ENCODE peak calls at places on chromosomes 12 and 14, in eight cellular contexts. One of them, this sample, is unnamed.

GRCh38 chr12:44217146-44217883 is 381.4 kb downstream of the TMEM117 start:
- DNase-seq in body of pancreas: no peak
- DNase-seq in hepatic stellate cell: no peak
- DNase-seq in cortex of kidney: no peak
- DNase-seq in HFFc6: no peak
- DNase-seq in lower leg skin: no peak
- DNase-seq in GM12892: no peak
- DNase-seq in cardiac fibroblast: no peak
- DNase-seq in this sample: no peak

GRCh38 chr14:105045710-105046326 is 19.4 kb downstream of the GPR132 start:
- DNase-seq in body of pancreas: peak
- DNase-seq in hepatic stellate cell: peak
- DNase-seq in cortex of kidney: no peak
- DNase-seq in HFFc6: peak
- DNase-seq in lower leg skin: peak
- DNase-seq in GM12892: peak
- DNase-seq in cardiac fibroblast: peak
- DNase-seq in this sample: peak

GRCh38 chr14:97462081-97462480 is 664.9 kb downstream of the VRK1 start:
- DNase-seq in body of pancreas: no peak
- DNase-seq in hepatic stellate cell: no peak
- DNase-seq in cortex of kidney: no peak
- DNase-seq in HFFc6: no peak
- DNase-seq in lower leg skin: no peak
- DNase-seq in GM12892: no peak
- DNase-seq in cardiac fibroblast: no peak
- DNase-seq in this sample: no peak

GRCh38 chr12:53424626-53425514 is 1.2 kb downstream of the AMHR2 start:
- DNase-seq in body of pancreas: peak
- DNase-seq in hepatic stellate cell: no peak
- DNase-seq in cortex of kidney: no peak
- DNase-seq in HFFc6: no peak
- DNase-seq in lower leg skin: no peak
- DNase-seq in GM12892: no peak
- DNase-seq in cardiac fibroblast: peak
- DNase-seq in this sample: no peak

GRCh38 chr14:76514599-76514998 is 138.7 kb downstream of the ESRRB start:
- DNase-seq in body of pancreas: peak
- DNase-seq in hepatic stellate cell: no peak
- DNase-seq in cortex of kidney: no peak
- DNase-seq in HFFc6: peak
- DNase-seq in lower leg skin: no peak
- DNase-seq in GM12892: no peak
- DNase-seq in cardiac fibroblast: peak
- DNase-seq in this sample: no peak

GRCh38 chr12:123937707-123938600 is 34.7 kb downstream of the CCDC92 start:
- DNase-seq in body of pancreas: no peak
- DNase-seq in hepatic stellate cell: no peak
- DNase-seq in cortex of kidney: no peak
- DNase-seq in HFFc6: no peak
- DNase-seq in lower leg skin: no peak
- DNase-seq in GM12892: no peak
- DNase-seq in cardiac fibroblast: no peak
- DNase-seq in this sample: no peak

GRCh38 chr14:61927015-61927414 is 164.8 kb downstream of the SNAPC1 start:
- DNase-seq in body of pancreas: no peak
- DNase-seq in hepatic stellate cell: no peak
- DNase-seq in cortex of kidney: no peak
- DNase-seq in HFFc6: peak
- DNase-seq in lower leg skin: no peak
- DNase-seq in GM12892: no peak
- DNase-seq in cardiac fibroblast: no peak
- DNase-seq in this sample: no peak

GRCh38 chr12:113329022-113329790 is 5.7 kb downstream of the SLC8B1 start:
- DNase-seq in body of pancreas: no peak
- DNase-seq in hepatic stellate cell: no peak
- DNase-seq in cortex of kidney: no peak
- DNase-seq in HFFc6: no peak
- DNase-seq in lower leg skin: no peak
- DNase-seq in GM12892: no peak
- DNase-seq in cardiac fibroblast: peak
- DNase-seq in this sample: no peak

GRCh38 chr14:101072945-101073597 is 169.5 kb upstream of the RTL1 start:
- DNase-seq in body of pancreas: peak
- DNase-seq in hepatic stellate cell: no peak
- DNase-seq in cortex of kidney: no peak
- DNase-seq in HFFc6: peak
- DNase-seq in lower leg skin: peak
- DNase-seq in GM12892: no peak
- DNase-seq in cardiac fibroblast: peak
- DNase-seq in this sample: peak

GRCh38 chr12:28938581-28939301 is 210.3 kb upstream of the FAR2 start:
- DNase-seq in body of pancreas: no peak
- DNase-seq in hepatic stellate cell: no peak
- DNase-seq in cortex of kidney: no peak
- DNase-seq in HFFc6: no peak
- DNase-seq in lower leg skin: no peak
- DNase-seq in GM12892: no peak
- DNase-seq in cardiac fibroblast: no peak
- DNase-seq in this sample: no peak

GRCh38 chr12:23245186-23245585 is 620.2 kb downstream of the ETNK1 start:
- DNase-seq in body of pancreas: no peak
- DNase-seq in hepatic stellate cell: no peak
- DNase-seq in cortex of kidney: no peak
- DNase-seq in HFFc6: no peak
- DNase-seq in lower leg skin: no peak
- DNase-seq in GM12892: no peak
- DNase-seq in cardiac fibroblast: no peak
- DNase-seq in this sample: no peak

GRCh38 chr12:69570545-69571399 is 14.5 kb upstream of the CCT2 start:
- DNase-seq in body of pancreas: peak
- DNase-seq in hepatic stellate cell: no peak
- DNase-seq in cortex of kidney: no peak
- DNase-seq in HFFc6: peak
- DNase-seq in lower leg skin: peak
- DNase-seq in GM12892: no peak
- DNase-seq in cardiac fibroblast: peak
- DNase-seq in this sample: peak

GRCh38 chr12:113083863-113084430 is 27.4 kb downstream of the DTX1 start:
- DNase-seq in body of pancreas: peak
- DNase-seq in hepatic stellate cell: no peak
- DNase-seq in cortex of kidney: no peak
- DNase-seq in HFFc6: no peak
- DNase-seq in lower leg skin: no peak
- DNase-seq in GM12892: no peak
- DNase-seq in cardiac fibroblast: no peak
- DNase-seq in this sample: no peak

GRCh38 chr12:32305163-32305562 is 94.2 kb upstream of the FGD4 start:
- DNase-seq in body of pancreas: no peak
- DNase-seq in hepatic stellate cell: peak
- DNase-seq in cortex of kidney: no peak
- DNase-seq in HFFc6: no peak
- DNase-seq in lower leg skin: no peak
- DNase-seq in GM12892: no peak
- DNase-seq in cardiac fibroblast: peak
- DNase-seq in this sample: no peak

GRCh38 chr12:10363665-10363921 is 26.2 kb downstream of the KLRK1 start:
- DNase-seq in body of pancreas: no peak
- DNase-seq in hepatic stellate cell: no peak
- DNase-seq in cortex of kidney: no peak
- DNase-seq in HFFc6: no peak
- DNase-seq in lower leg skin: no peak
- DNase-seq in GM12892: no peak
- DNase-seq in cardiac fibroblast: no peak
- DNase-seq in this sample: no peak

GRCh38 chr12:131608740-131609665 is 101.9 kb upstream of the SFSWAP start:
- DNase-seq in body of pancreas: peak
- DNase-seq in hepatic stellate cell: peak
- DNase-seq in cortex of kidney: no peak
- DNase-seq in HFFc6: peak
- DNase-seq in lower leg skin: peak
- DNase-seq in GM12892: no peak
- DNase-seq in cardiac fibroblast: peak
- DNase-seq in this sample: peak

GRCh38 chr14:93150227-93151206 is 34.2 kb downstream of the MOAP1 start:
- DNase-seq in body of pancreas: peak
- DNase-seq in hepatic stellate cell: no peak
- DNase-seq in cortex of kidney: no peak
- DNase-seq in HFFc6: no peak
- DNase-seq in lower leg skin: peak
- DNase-seq in GM12892: no peak
- DNase-seq in cardiac fibroblast: peak
- DNase-seq in this sample: no peak

GRCh38 chr12:124479680-124480468 is 87.5 kb downstream of the NCOR2 start:
- DNase-seq in body of pancreas: no peak
- DNase-seq in hepatic stellate cell: no peak
- DNase-seq in cortex of kidney: no peak
- DNase-seq in HFFc6: no peak
- DNase-seq in lower leg skin: no peak
- DNase-seq in GM12892: no peak
- DNase-seq in cardiac fibroblast: no peak
- DNase-seq in this sample: no peak

GRCh38 chr12:112170376-112170775 is 45.0 kb downstream of the TRAFD1 start:
- DNase-seq in body of pancreas: no peak
- DNase-seq in hepatic stellate cell: peak
- DNase-seq in cortex of kidney: no peak
- DNase-seq in HFFc6: peak
- DNase-seq in lower leg skin: no peak
- DNase-seq in GM12892: no peak
- DNase-seq in cardiac fibroblast: peak
- DNase-seq in this sample: no peak

GRCh38 chr14:20440882-20441281 is 4.9 kb upstream of the KLHL33 start:
- DNase-seq in body of pancreas: no peak
- DNase-seq in hepatic stellate cell: no peak
- DNase-seq in cortex of kidney: no peak
- DNase-seq in HFFc6: no peak
- DNase-seq in lower leg skin: no peak
- DNase-seq in GM12892: no peak
- DNase-seq in cardiac fibroblast: no peak
- DNase-seq in this sample: no peak

GRCh38 chr12:59173696-59174095 is 253.4 kb upstream of the LRIG3 start:
- DNase-seq in body of pancreas: no peak
- DNase-seq in hepatic stellate cell: no peak
- DNase-seq in cortex of kidney: no peak
- DNase-seq in HFFc6: no peak
- DNase-seq in lower leg skin: no peak
- DNase-seq in GM12892: no peak
- DNase-seq in cardiac fibroblast: no peak
- DNase-seq in this sample: no peak

GRCh38 chr14:65302571-65303184 is 109.9 kb upstream of the FUT8 start:
- DNase-seq in body of pancreas: peak
- DNase-seq in hepatic stellate cell: no peak
- DNase-seq in cortex of kidney: no peak
- DNase-seq in HFFc6: no peak
- DNase-seq in lower leg skin: no peak
- DNase-seq in GM12892: no peak
- DNase-seq in cardiac fibroblast: peak
- DNase-seq in this sample: no peak

GRCh38 chr12:12397184-12397583 is 40.3 kb downstream of the BORCS5 start:
- DNase-seq in body of pancreas: no peak
- DNase-seq in hepatic stellate cell: no peak
- DNase-seq in cortex of kidney: no peak
- DNase-seq in HFFc6: no peak
- DNase-seq in lower leg skin: no peak
- DNase-seq in GM12892: no peak
- DNase-seq in cardiac fibroblast: no peak
- DNase-seq in this sample: no peak

GRCh38 chr12:125340791-125341190 is 275.6 kb downstream of the AACS start:
- DNase-seq in body of pancreas: peak
- DNase-seq in hepatic stellate cell: no peak
- DNase-seq in cortex of kidney: no peak
- DNase-seq in HFFc6: peak
- DNase-seq in lower leg skin: no peak
- DNase-seq in GM12892: no peak
- DNase-seq in cardiac fibroblast: peak
- DNase-seq in this sample: no peak

GRCh38 chr14:103019827-103020226 is 37.5 kb downstream of the CDC42BPB start:
- DNase-seq in body of pancreas: no peak
- DNase-seq in hepatic stellate cell: no peak
- DNase-seq in cortex of kidney: no peak
- DNase-seq in HFFc6: no peak
- DNase-seq in lower leg skin: peak
- DNase-seq in GM12892: no peak
- DNase-seq in cardiac fibroblast: peak
- DNase-seq in this sample: no peak

GRCh38 chr14:65957631-65958205 is 528.5 kb upstream of the CCDC196 start:
- DNase-seq in body of pancreas: no peak
- DNase-seq in hepatic stellate cell: no peak
- DNase-seq in cortex of kidney: no peak
- DNase-seq in HFFc6: no peak
- DNase-seq in lower leg skin: no peak
- DNase-seq in GM12892: no peak
- DNase-seq in cardiac fibroblast: no peak
- DNase-seq in this sample: peak

GRCh38 chr12:100942984-100943749 is 148.6 kb downstream of the ANO4 start:
- DNase-seq in body of pancreas: no peak
- DNase-seq in hepatic stellate cell: no peak
- DNase-seq in cortex of kidney: no peak
- DNase-seq in HFFc6: no peak
- DNase-seq in lower leg skin: no peak
- DNase-seq in GM12892: no peak
- DNase-seq in cardiac fibroblast: no peak
- DNase-seq in this sample: no peak

GRCh38 chr14:30849354-30849753 is 25.0 kb upstream of the COCH start:
- DNase-seq in body of pancreas: no peak
- DNase-seq in hepatic stellate cell: no peak
- DNase-seq in cortex of kidney: no peak
- DNase-seq in HFFc6: no peak
- DNase-seq in lower leg skin: no peak
- DNase-seq in GM12892: no peak
- DNase-seq in cardiac fibroblast: no peak
- DNase-seq in this sample: no peak

GRCh38 chr12:132162508-132163031 is 18.3 kb downstream of the NOC4L start:
- DNase-seq in body of pancreas: no peak
- DNase-seq in hepatic stellate cell: peak
- DNase-seq in cortex of kidney: no peak
- DNase-seq in HFFc6: peak
- DNase-seq in lower leg skin: no peak
- DNase-seq in GM12892: no peak
- DNase-seq in cardiac fibroblast: peak
- DNase-seq in this sample: no peak

GRCh38 chr14:97780804-97781203 is 983.6 kb downstream of the VRK1 start:
- DNase-seq in body of pancreas: no peak
- DNase-seq in hepatic stellate cell: no peak
- DNase-seq in cortex of kidney: no peak
- DNase-seq in HFFc6: no peak
- DNase-seq in lower leg skin: no peak
- DNase-seq in GM12892: no peak
- DNase-seq in cardiac fibroblast: no peak
- DNase-seq in this sample: no peak

GRCh38 chr12:1917172-1918070 is 1.0 kb downstream of the CACNA2D4 start:
- DNase-seq in body of pancreas: no peak
- DNase-seq in hepatic stellate cell: peak
- DNase-seq in cortex of kidney: no peak
- DNase-seq in HFFc6: no peak
- DNase-seq in lower leg skin: no peak
- DNase-seq in GM12892: no peak
- DNase-seq in cardiac fibroblast: no peak
- DNase-seq in this sample: no peak

GRCh38 chr14:104199266-104199665 is 60.9 kb downstream of the KIF26A start:
- DNase-seq in body of pancreas: peak
- DNase-seq in hepatic stellate cell: no peak
- DNase-seq in cortex of kidney: no peak
- DNase-seq in HFFc6: no peak
- DNase-seq in lower leg skin: no peak
- DNase-seq in GM12892: no peak
- DNase-seq in cardiac fibroblast: no peak
- DNase-seq in this sample: no peak

GRCh38 chr12:119412811-119413794 is 78.6 kb downstream of the CCDC60 start:
- DNase-seq in body of pancreas: peak
- DNase-seq in hepatic stellate cell: peak
- DNase-seq in cortex of kidney: no peak
- DNase-seq in HFFc6: peak
- DNase-seq in lower leg skin: peak
- DNase-seq in GM12892: no peak
- DNase-seq in cardiac fibroblast: peak
- DNase-seq in this sample: peak

GRCh38 chr12:71551529-71551928 is 111.9 kb downstream of the LGR5 start:
- DNase-seq in body of pancreas: no peak
- DNase-seq in hepatic stellate cell: no peak
- DNase-seq in cortex of kidney: no peak
- DNase-seq in HFFc6: peak
- DNase-seq in lower leg skin: no peak
- DNase-seq in GM12892: no peak
- DNase-seq in cardiac fibroblast: peak
- DNase-seq in this sample: no peak